ENCODE peak calls at places on chromosomes 4 and X, in seven cellular contexts. K is activated naive CD4-positive, alpha-beta T cell treated with anti-CD3 and anti-CD28 coated beads for 36 hours; W is astrocyte of the spinal cord; S is thoracic aorta; F is effector CD4-positive, alpha-beta T cell; U is astrocyte; G is adrenal gland. I is an unnamed sample.

GRCh38 chr4:173801361-173801760 is 271.3 kb upstream of the HAND2 start:
- DNase-seq in K (no peak), W (no peak), S (no peak), F (no peak), U (no peak), G (no peak), I (no peak)

GRCh38 chr4:6627832-6628231 is 12.7 kb upstream of the MRFAP1 start:
- DNase-seq in K (no peak), W (no peak), S (no peak), F (no peak), U (no peak), G (no peak), I (no peak)

GRCh38 chrX:109350621-109351020 is 131.3 kb downstream of the GUCY2F start:
- DNase-seq in K (no peak), W (no peak), S (no peak), F (no peak), U (no peak), G (no peak), I (peak; percentile 7)

GRCh38 chrX:136166221-136166855 is 19.0 kb downstream of the FHL1 start:
- DNase-seq in K (no peak), W (peak; percentile 40), S (no peak), F (no peak), U (peak; percentile 12), G (no peak), I (peak; percentile 47)

GRCh38 chr4:118173956-118174355 is 139.7 kb downstream of the NDST3 start:
- DNase-seq in K (no peak), W (peak; percentile 92), S (no peak), F (no peak), U (peak; percentile 69), G (no peak), I (peak; percentile 89)

GRCh38 chr4:185219551-185220344 is 10.3 kb downstream of the SNX25 start:
- DNase-seq in K (no peak), W (peak; percentile 81), S (no peak), F (no peak), U (peak; percentile 77), G (peak; percentile 84), I (peak; percentile 67)

GRCh38 chrX:121746105-121746504 is 698.7 kb downstream of the GLUD2 start:
- DNase-seq in K (no peak), W (no peak), S (no peak), F (no peak), U (no peak), G (no peak), I (no peak)

GRCh38 chrX:115460565-115460888 is 100.4 kb upstream of the PLS3 start:
- DNase-seq in K (no peak), W (peak; percentile 52), S (no peak), F (no peak), U (peak; percentile 68), G (no peak), I (peak; percentile 30)

GRCh38 chr4:90603540-90603939 is 476.3 kb downstream of the CCSER1 start:
- DNase-seq in K (no peak), W (no peak), S (no peak), F (no peak), U (no peak), G (no peak), I (peak; percentile 33)

GRCh38 chrX:4572652-4573051 is 859.2 kb upstream of the PRKX start:
- DNase-seq in K (no peak), W (no peak), S (no peak), F (no peak), U (no peak), G (no peak), I (no peak)

GRCh38 chr4:187478292-187479205 is 517.0 kb upstream of the ZFP42 start:
- DNase-seq in K (no peak), W (peak; percentile 95), S (peak; percentile 21), F (no peak), U (peak; percentile 84), G (no peak), I (peak; percentile 68)

GRCh38 chrX:136354201-136354600 is 53.4 kb downstream of the ADGRG4 start:
- DNase-seq in K (no peak), W (no peak), S (no peak), F (no peak), U (no peak), G (no peak), I (no peak)

GRCh38 chrX:13180807-13181206 is 136.4 kb upstream of the FAM9C start:
- DNase-seq in K (no peak), W (peak; percentile 56), S (no peak), F (no peak), U (peak; percentile 70), G (no peak), I (peak; percentile 89)

GRCh38 chr4:87209696-87210095 is 10.7 kb downstream of the KLHL8 start:
- DNase-seq in K (peak; percentile 63), W (no peak), S (no peak), F (no peak), U (no peak), G (peak; percentile 63), I (peak; percentile 27)

GRCh38 chrX:129771266-129771995 is 8.3 kb upstream of the SASH3 start:
- DNase-seq in K (peak; percentile 61), W (no peak), S (no peak), F (no peak), U (no peak), G (no peak), I (no peak)

GRCh38 chr4:20248155-20248558 is 3.5 kb upstream of the SLIT2 start:
- DNase-seq in K (no peak), W (peak; percentile 82), S (no peak), F (no peak), U (peak; percentile 45), G (no peak), I (peak; percentile 69)

GRCh38 chr4:141304346-141304745 is 83.7 kb downstream of the ZNF330 start:
- DNase-seq in K (no peak), W (no peak), S (no peak), F (no peak), U (no peak), G (no peak), I (no peak)

GRCh38 chr4:14111730-14112171 is 484.2 kb upstream of the BOD1L1 start:
- DNase-seq in K (no peak), W (peak; percentile 50), S (no peak), F (no peak), U (peak; percentile 56), G (peak; percentile 21), I (peak; percentile 21)

GRCh38 chr4:96912731-96913130 is 1072.8 kb downstream of the PDHA2 start:
- DNase-seq in K (no peak), W (no peak), S (no peak), F (no peak), U (no peak), G (no peak), I (peak; percentile 3)

GRCh38 chrX:149630681-149631292 is 805 bp downstream of the TMEM185A start:
- DNase-seq in K (peak; percentile 11), W (peak; percentile 41), S (no peak), F (no peak), U (peak; percentile 33), G (peak; percentile 34), I (peak; percentile 45)

GRCh38 chr4:188262464-188262863 is 123.2 kb downstream of the TRIML1 start:
- DNase-seq in K (no peak), W (peak; percentile 24), S (no peak), F (no peak), U (no peak), G (no peak), I (peak; percentile 66)

GRCh38 chr4:2961411-2962098 is 1.7 kb downstream of the NOP14 start:
- DNase-seq in K (peak; percentile 42), W (no peak), S (no peak), F (no peak), U (no peak), G (no peak), I (no peak)

GRCh38 chr4:8015512-8015911 is 75.9 kb upstream of the AFAP1 start:
- DNase-seq in K (no peak), W (peak; percentile 8), S (no peak), F (no peak), U (no peak), G (no peak), I (no peak)

GRCh38 chr4:15400911-15401671 is 26.7 kb upstream of the C1QTNF7 start:
- DNase-seq in K (peak; percentile 63), W (peak; percentile 65), S (peak; percentile 61), F (no peak), U (peak; percentile 71), G (peak; percentile 47), I (peak; percentile 92)

GRCh38 chr4:185941476-185941875 is 127.5 kb upstream of the TLR3 start:
- DNase-seq in K (no peak), W (no peak), S (no peak), F (no peak), U (no peak), G (peak; percentile 60), I (peak; percentile 77)

GRCh38 chrX:119492463-119492862 is 24.2 kb downstream of the SLC25A5 start:
- DNase-seq in K (no peak), W (no peak), S (no peak), F (no peak), U (no peak), G (no peak), I (no peak)

I was measured in amniotic epithelial cell.